ENCODE peak calls at places on chromosomes 7 and 10, in seven cellular contexts. One of them, this sample, is unnamed.

GRCh38 chr7:25926891-25927625 is 224.9 kb upstream of the NFE2L3 start:
- DNase-seq in suprapubic skin: no peak
- DNase-seq in naive thymus-derived CD4-positive, alpha-beta T cell: no peak
- DNase-seq in foreskin fibroblast: no peak
- DNase-seq in AG08395: no peak
- DNase-seq in bronchial epithelial cell: no peak
- DNase-seq in amniotic stem cell: no peak
- DNase-seq in this sample: no peak

GRCh38 chr10:17655567-17656146 is 11.7 kb downstream of the STAM start:
- DNase-seq in suprapubic skin: no peak
- DNase-seq in naive thymus-derived CD4-positive, alpha-beta T cell: no peak
- DNase-seq in foreskin fibroblast: no peak
- DNase-seq in AG08395: no peak
- DNase-seq in bronchial epithelial cell: no peak
- DNase-seq in amniotic stem cell: no peak
- DNase-seq in this sample: peak

GRCh38 chr10:66244953-66245352 is 680.9 kb upstream of the LRRTM3 start:
- DNase-seq in suprapubic skin: no peak
- DNase-seq in naive thymus-derived CD4-positive, alpha-beta T cell: no peak
- DNase-seq in foreskin fibroblast: no peak
- DNase-seq in AG08395: no peak
- DNase-seq in bronchial epithelial cell: no peak
- DNase-seq in amniotic stem cell: no peak
- DNase-seq in this sample: no peak

GRCh38 chr7:29557954-29558353 is 5.7 kb upstream of the PRR15 start:
- DNase-seq in suprapubic skin: no peak
- DNase-seq in naive thymus-derived CD4-positive, alpha-beta T cell: no peak
- DNase-seq in foreskin fibroblast: no peak
- DNase-seq in AG08395: peak
- DNase-seq in bronchial epithelial cell: peak
- DNase-seq in amniotic stem cell: no peak
- DNase-seq in this sample: peak

GRCh38 chr10:112852308-112852707 is 97.7 kb upstream of the TCF7L2 start:
- DNase-seq in suprapubic skin: no peak
- DNase-seq in naive thymus-derived CD4-positive, alpha-beta T cell: no peak
- DNase-seq in foreskin fibroblast: no peak
- DNase-seq in AG08395: no peak
- DNase-seq in bronchial epithelial cell: no peak
- DNase-seq in amniotic stem cell: no peak
- DNase-seq in this sample: no peak

GRCh38 chr7:112452102-112452888 is 2.0 kb downstream of the IFRD1 start:
- DNase-seq in suprapubic skin: peak
- DNase-seq in naive thymus-derived CD4-positive, alpha-beta T cell: no peak
- DNase-seq in foreskin fibroblast: peak
- DNase-seq in AG08395: peak
- DNase-seq in bronchial epithelial cell: peak
- DNase-seq in amniotic stem cell: no peak
- DNase-seq in this sample: peak

GRCh38 chr10:130691787-130692186 is 555.6 kb downstream of the GLRX3 start:
- DNase-seq in suprapubic skin: no peak
- DNase-seq in naive thymus-derived CD4-positive, alpha-beta T cell: no peak
- DNase-seq in foreskin fibroblast: no peak
- DNase-seq in AG08395: no peak
- DNase-seq in bronchial epithelial cell: no peak
- DNase-seq in amniotic stem cell: no peak
- DNase-seq in this sample: no peak

GRCh38 chr10:48940958-48941357 is 1.3 kb upstream of the LRRC18 start:
- DNase-seq in suprapubic skin: no peak
- DNase-seq in naive thymus-derived CD4-positive, alpha-beta T cell: no peak
- DNase-seq in foreskin fibroblast: no peak
- DNase-seq in AG08395: no peak
- DNase-seq in bronchial epithelial cell: no peak
- DNase-seq in amniotic stem cell: no peak
- DNase-seq in this sample: no peak

GRCh38 chr10:95237376-95238170 is 43.5 kb downstream of the ACSM6 start:
- DNase-seq in suprapubic skin: no peak
- DNase-seq in naive thymus-derived CD4-positive, alpha-beta T cell: no peak
- DNase-seq in foreskin fibroblast: no peak
- DNase-seq in AG08395: no peak
- DNase-seq in bronchial epithelial cell: no peak
- DNase-seq in amniotic stem cell: no peak
- DNase-seq in this sample: peak

GRCh38 chr10:124204726-124205125 is 111.3 kb upstream of the CHST15 start:
- DNase-seq in suprapubic skin: no peak
- DNase-seq in naive thymus-derived CD4-positive, alpha-beta T cell: no peak
- DNase-seq in foreskin fibroblast: no peak
- DNase-seq in AG08395: no peak
- DNase-seq in bronchial epithelial cell: no peak
- DNase-seq in amniotic stem cell: no peak
- DNase-seq in this sample: no peak

GRCh38 chr10:96043895-96044580 is 655 bp downstream of the CCNJ start:
- DNase-seq in suprapubic skin: peak
- DNase-seq in naive thymus-derived CD4-positive, alpha-beta T cell: no peak
- DNase-seq in foreskin fibroblast: peak
- DNase-seq in AG08395: peak
- DNase-seq in bronchial epithelial cell: peak
- DNase-seq in amniotic stem cell: no peak
- DNase-seq in this sample: peak

GRCh38 chr7:2830609-2831376 is 13.3 kb downstream of the GNA12 start:
- DNase-seq in suprapubic skin: no peak
- DNase-seq in naive thymus-derived CD4-positive, alpha-beta T cell: no peak
- DNase-seq in foreskin fibroblast: no peak
- DNase-seq in AG08395: no peak
- DNase-seq in bronchial epithelial cell: no peak
- DNase-seq in amniotic stem cell: no peak
- DNase-seq in this sample: no peak

GRCh38 chr7:50540785-50541579 is 24.2 kb downstream of the DDC start:
- DNase-seq in suprapubic skin: no peak
- DNase-seq in naive thymus-derived CD4-positive, alpha-beta T cell: no peak
- DNase-seq in foreskin fibroblast: no peak
- DNase-seq in AG08395: no peak
- DNase-seq in bronchial epithelial cell: no peak
- DNase-seq in amniotic stem cell: no peak
- DNase-seq in this sample: no peak

GRCh38 chr7:121744319-121744718 is 128.6 kb upstream of the PTPRZ1 start:
- DNase-seq in suprapubic skin: no peak
- DNase-seq in naive thymus-derived CD4-positive, alpha-beta T cell: no peak
- DNase-seq in foreskin fibroblast: no peak
- DNase-seq in AG08395: no peak
- DNase-seq in bronchial epithelial cell: peak
- DNase-seq in amniotic stem cell: no peak
- DNase-seq in this sample: no peak

GRCh38 chr10:113087082-113088029 is 137.3 kb downstream of the TCF7L2 start:
- DNase-seq in suprapubic skin: peak
- DNase-seq in naive thymus-derived CD4-positive, alpha-beta T cell: no peak
- DNase-seq in foreskin fibroblast: peak
- DNase-seq in AG08395: peak
- DNase-seq in bronchial epithelial cell: peak
- DNase-seq in amniotic stem cell: peak
- DNase-seq in this sample: peak

GRCh38 chr10:88731296-88731695 is 25.2 kb downstream of the LIPK start:
- DNase-seq in suprapubic skin: no peak
- DNase-seq in naive thymus-derived CD4-positive, alpha-beta T cell: no peak
- DNase-seq in foreskin fibroblast: no peak
- DNase-seq in AG08395: no peak
- DNase-seq in bronchial epithelial cell: peak
- DNase-seq in amniotic stem cell: no peak
- DNase-seq in this sample: no peak

GRCh38 chr10:125056161-125057132 is 103.9 kb downstream of the CTBP2 start:
- DNase-seq in suprapubic skin: peak
- DNase-seq in naive thymus-derived CD4-positive, alpha-beta T cell: no peak
- DNase-seq in foreskin fibroblast: no peak
- DNase-seq in AG08395: no peak
- DNase-seq in bronchial epithelial cell: no peak
- DNase-seq in amniotic stem cell: no peak
- DNase-seq in this sample: no peak

GRCh38 chr7:44609829-44610228 is 3.4 kb downstream of the OGDH start:
- DNase-seq in suprapubic skin: no peak
- DNase-seq in naive thymus-derived CD4-positive, alpha-beta T cell: no peak
- DNase-seq in foreskin fibroblast: no peak
- DNase-seq in AG08395: no peak
- DNase-seq in bronchial epithelial cell: no peak
- DNase-seq in amniotic stem cell: no peak
- DNase-seq in this sample: no peak